ENCODE peak calls at places on chromosome 18, in ten cellular contexts. I is activated CD4-positive, alpha-beta T cell treated with anti-CD3 and anti-CD28 coated beads, Interleukin-2, amount 10 ng/mL, durations not matched to agents 24 days and 14 days; Z is astrocyte of the spinal cord; X is NCI-H2081; J is stimulated activated CD4-positive, alpha-beta T cell treated with anti-CD3 and anti-CD28 coated beads, Interleukin-1b, Interleukin-23, amount 100 ng/mL, for 4 hours; D is NAMALWA; Y is neural crest cell; B is RWPE1; U is dorsolateral prefrontal cortex; A is NCI-H2171 treated with DMSO at 0.1 percent for 48 hours. F is an unnamed sample.

GRCh38 chr18:49340446-49340845 is 120.0 kb downstream of the DYM start:
- DNase-seq in I (no peak), Z (peak; percentile 53), X (no peak), J (no peak), D (no peak), Y (no peak), B (no peak), U (no peak), A (no peak), F (no peak)

GRCh38 chr18:55236150-55236931 is 277.1 kb upstream of the CCDC68 start:
- DNase-seq in I (no peak), Z (peak; percentile 72), X (no peak), J (no peak), D (peak; percentile 26), Y (no peak), B (no peak), U (no peak), A (no peak), F (no peak)

GRCh38 chr18:23186781-23187180 is 51.5 kb downstream of the CABLES1 start:
- DNase-seq in I (no peak), Z (no peak), X (no peak), J (no peak), D (no peak), Y (no peak), B (no peak), U (no peak), A (no peak), F (no peak)

GRCh38 chr18:8423051-8423558 is 186.1 kb upstream of the RAB12 start:
- DNase-seq in I (no peak), Z (peak; percentile 72), X (no peak), J (no peak), D (no peak), Y (no peak), B (peak; percentile 58), U (no peak), A (peak; percentile 15), F (no peak)

GRCh38 chr18:37483221-37483971 is 82.2 kb downstream of the CELF4 start:
- DNase-seq in I (peak; percentile 58), Z (peak; percentile 12), X (no peak), J (no peak), D (peak; percentile 20), Y (peak; percentile 47), B (no peak), U (no peak), A (no peak), F (no peak)

GRCh38 chr18:22141211-22141610 is 28.2 kb upstream of the GATA6 start:
- DNase-seq in I (no peak), Z (no peak), X (no peak), J (no peak), D (no peak), Y (no peak), B (no peak), U (no peak), A (no peak), F (no peak)

GRCh38 chr18:79489048-79489899 is 93.5 kb downstream of the NFATC1 start:
- DNase-seq in I (no peak), Z (no peak), X (no peak), J (no peak), D (no peak), Y (no peak), B (no peak), U (peak; percentile 1), A (no peak), F (no peak)

GRCh38 chr18:44309185-44309584 is 371.5 kb upstream of the SETBP1 start:
- DNase-seq in I (no peak), Z (peak; percentile 54), X (no peak), J (no peak), D (no peak), Y (no peak), B (no peak), U (no peak), A (no peak), F (no peak)

GRCh38 chr18:11500153-11501122 is 109.0 kb upstream of the SLC35G4 start:
- DNase-seq in I (no peak), Z (peak; percentile 98), X (no peak), J (no peak), D (no peak), Y (peak; percentile 12), B (peak; percentile 92), U (no peak), A (no peak), F (peak; percentile 6)

GRCh38 chr18:47777626-47778025 is 152.8 kb downstream of the SMAD2 start:
- DNase-seq in I (no peak), Z (no peak), X (no peak), J (no peak), D (no peak), Y (no peak), B (no peak), U (no peak), A (no peak), F (no peak)

GRCh38 chr18:31596081-31596872 is 4.6 kb downstream of the TTR start:
- DNase-seq in I (no peak), Z (peak; percentile 35), X (no peak), J (no peak), D (no peak), Y (no peak), B (no peak), U (no peak), A (no peak), F (no peak)

GRCh38 chr18:58997811-58998337 is 133.2 kb downstream of the ZNF532 start:
- DNase-seq in I (no peak), Z (peak; percentile 91), X (no peak), J (no peak), D (no peak), Y (no peak), B (no peak), U (no peak), A (no peak), F (no peak)

GRCh38 chr18:59400407-59400806 is 41.3 kb upstream of the LMAN1 start:
- DNase-seq in I (no peak), Z (no peak), X (no peak), J (no peak), D (no peak), Y (no peak), B (no peak), U (no peak), A (no peak), F (no peak)

GRCh38 chr18:26764584-26764983 is 100.9 kb downstream of the AQP4 start:
- DNase-seq in I (no peak), Z (no peak), X (no peak), J (no peak), D (no peak), Y (no peak), B (no peak), U (no peak), A (no peak), F (no peak)

GRCh38 chr18:44341759-44342158 is 338.9 kb upstream of the SETBP1 start:
- DNase-seq in I (no peak), Z (no peak), X (no peak), J (no peak), D (no peak), Y (no peak), B (peak; percentile 1), U (no peak), A (no peak), F (no peak)

GRCh38 chr18:23958036-23958435 is 56.5 kb upstream of the TTC39C start:
- DNase-seq in I (no peak), Z (peak; percentile 22), X (no peak), J (no peak), D (no peak), Y (no peak), B (no peak), U (peak; percentile 51), A (no peak), F (no peak)

GRCh38 chr18:9102391-9103216 is at the start of gene NDUFV2:
- DNase-seq in I (peak; percentile 100), Z (peak; percentile 97), X (peak; percentile 95), J (peak; percentile 98), D (peak; percentile 96), Y (peak; percentile 98), B (peak; percentile 97), U (peak; percentile 95), A (peak; percentile 91), F (peak; percentile 82)

GRCh38 chr18:376307-376706 is 108.5 kb upstream of the THOC1 start:
- DNase-seq in I (no peak), Z (peak; percentile 73), X (no peak), J (no peak), D (no peak), Y (no peak), B (no peak), U (no peak), A (no peak), F (no peak)

GRCh38 chr18:53625997-53626599 is 598.4 kb downstream of the MBD2 start:
- DNase-seq in I (no peak), Z (no peak), X (no peak), J (no peak), D (no peak), Y (no peak), B (no peak), U (no peak), A (no peak), F (no peak)

GRCh38 chr18:9574473-9575115 is 39.8 kb downstream of the PPP4R1 start:
- DNase-seq in I (no peak), Z (no peak), X (no peak), J (no peak), D (no peak), Y (no peak), B (no peak), U (no peak), A (no peak), F (no peak)

GRCh38 chr18:57029761-57030160 is 117.1 kb upstream of the BOD1L2 start:
- DNase-seq in I (no peak), Z (no peak), X (no peak), J (no peak), D (no peak), Y (no peak), B (no peak), U (no peak), A (peak; percentile 95), F (no peak)

GRCh38 chr18:59456657-59457056 is 97.6 kb upstream of the LMAN1 start:
- DNase-seq in I (no peak), Z (no peak), X (peak; percentile 83), J (no peak), D (no peak), Y (no peak), B (no peak), U (no peak), A (no peak), F (no peak)

GRCh38 chr18:12121175-12122095 is 27.8 kb downstream of the ANKRD62 start:
- DNase-seq in I (no peak), Z (no peak), X (no peak), J (no peak), D (peak; percentile 23), Y (peak; percentile 35), B (no peak), U (no peak), A (no peak), F (no peak)

GRCh38 chr18:2316686-2317308 is 254.5 kb downstream of the METTL4 start:
- DNase-seq in I (no peak), Z (no peak), X (no peak), J (no peak), D (no peak), Y (no peak), B (no peak), U (no peak), A (no peak), F (no peak)

GRCh38 chr18:9619545-9619944 is 5.2 kb upstream of the PPP4R1 start:
- DNase-seq in I (no peak), Z (peak; percentile 84), X (no peak), J (no peak), D (no peak), Y (no peak), B (no peak), U (no peak), A (no peak), F (no peak)

GRCh38 chr18:48826271-48826670 is 124.5 kb downstream of the SMAD7 start:
- DNase-seq in I (no peak), Z (no peak), X (no peak), J (no peak), D (no peak), Y (no peak), B (no peak), U (no peak), A (no peak), F (no peak)

GRCh38 chr18:61946449-61946848 is 53.6 kb upstream of the RNF152 start:
- DNase-seq in I (no peak), Z (peak; percentile 74), X (no peak), J (no peak), D (no peak), Y (no peak), B (no peak), U (no peak), A (no peak), F (no peak)

GRCh38 chr18:7572837-7573236 is 5.7 kb downstream of the PTPRM start:
- DNase-seq in I (no peak), Z (peak; percentile 54), X (no peak), J (no peak), D (no peak), Y (no peak), B (no peak), U (no peak), A (no peak), F (no peak)

F was measured in GOT3.